ENCODE peak calls at places on chromosomes 16 and 17, in seven cellular contexts. S is upper lobe of left lung, N is suprapubic skin, A is adrenal gland, T is HepG2, E is breast epithelium, U is A549. K is an unnamed sample.

GRCh38 chr17:56521439-56522141 is 71.9 kb upstream of the NOG start:
- DNase-seq in S (peak), N (no peak), A (no peak), T (no peak), E (no peak), U (no peak), K (no peak)

GRCh38 chr17:42107597-42108576 is 4.6 kb downstream of the DHX58 start:
- DNase-seq in S (peak), N (no peak), A (peak), T (no peak), E (no peak), U (peak), K (no peak)

GRCh38 chr17:77465358-77466041 is 324.7 kb downstream of the SEC14L1 start:
- DNase-seq in S (peak), N (no peak), A (peak), T (no peak), E (no peak), U (no peak), K (peak)

GRCh38 chr16:4052801-4053662 is 63.2 kb downstream of the ADCY9 start:
- DNase-seq in S (no peak), N (peak), A (no peak), T (no peak), E (peak), U (no peak), K (no peak)

GRCh38 chr16:67425046-67425445 is 5.9 kb upstream of the HSD11B2 start:
- DNase-seq in S (no peak), N (no peak), A (no peak), T (no peak), E (no peak), U (no peak), K (no peak)

GRCh38 chr16:58252716-58253115 is 42.1 kb downstream of the PRSS54 start:
- DNase-seq in S (no peak), N (no peak), A (no peak), T (no peak), E (no peak), U (no peak), K (no peak)

GRCh38 chr17:77145635-77146632 is 5.2 kb downstream of the SEC14L1 start:
- DNase-seq in S (no peak), N (peak), A (peak), T (peak), E (peak), U (no peak), K (no peak)

GRCh38 chr16:83619381-83620150 is 188.2 kb upstream of the HSBP1 start:
- DNase-seq in S (no peak), N (no peak), A (no peak), T (no peak), E (no peak), U (no peak), K (no peak)

GRCh38 chr17:82239926-82240505 is 11.2 kb downstream of the SLC16A3 start:
- DNase-seq in S (peak), N (peak), A (peak), T (peak), E (no peak), U (no peak), K (no peak)

GRCh38 chr16:47873434-47873833 is 282.4 kb downstream of the ABCC12 start:
- DNase-seq in S (no peak), N (no peak), A (no peak), T (peak), E (no peak), U (no peak), K (no peak)

GRCh38 chr17:75941442-75941819 is 589 bp upstream of the FBF1 start:
- DNase-seq in S (no peak), N (peak), A (no peak), T (no peak), E (no peak), U (no peak), K (no peak)

GRCh38 chr17:850828-851759 is 68.9 kb downstream of the MRM3 start:
- DNase-seq in S (no peak), N (no peak), A (no peak), T (no peak), E (no peak), U (no peak), K (no peak)
- TF ChIP-seq POLR2A in S (no peak), N (no peak), A (no peak), T (no peak), E (no peak), U (no peak), K (no peak)

DNA sequence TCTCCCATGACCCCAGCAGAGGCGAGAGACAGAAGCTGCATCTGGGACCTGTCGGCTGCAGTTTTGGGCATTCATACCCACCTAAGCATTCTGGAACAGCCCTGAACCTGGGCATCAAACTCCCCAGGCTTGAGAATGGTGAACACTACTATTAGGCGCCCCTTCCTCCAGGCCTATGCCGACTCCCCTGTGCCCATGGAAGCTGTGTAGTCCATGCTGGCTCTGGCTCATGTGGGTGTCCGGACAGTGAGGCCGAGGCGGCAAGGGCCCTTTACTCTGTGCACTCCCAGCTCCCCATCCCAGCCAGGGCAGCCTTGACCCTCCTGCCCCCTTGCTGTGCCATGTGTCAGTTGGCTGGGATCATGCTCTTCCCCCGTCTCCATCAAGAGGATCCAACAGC is 89.0 kb upstream of the TOB1 start:
- DNase-seq in S (no peak), N (no peak), A (no peak), T (no peak), E (no peak), U (no peak), K (no peak)
- H3K4me3 ChIP-seq in S (no peak), N (no peak), A (no peak), T (no peak), E (no peak), U (no peak), K (no peak)

GRCh38 chr17:40099627-40100418 is 566 bp downstream of the NR1D1 start:
- DNase-seq in S (no peak), N (no peak), A (no peak), T (no peak), E (peak), U (no peak), K (no peak)

GRCh38 chr17:40098846-40099626 is 1.4 kb downstream of the NR1D1 start:
- DNase-seq in S (peak), N (peak), A (peak), T (peak), E (peak), U (peak), K (peak)

GRCh38 chr17:40101367-40102210 is 1.2 kb upstream of the NR1D1 start:
- DNase-seq in S (no peak), N (no peak), A (no peak), T (no peak), E (no peak), U (no peak), K (no peak)

GRCh38 chr17:40100669-40101366 is 429 bp upstream of the NR1D1 start:
- DNase-seq in S (peak), N (peak), A (peak), T (peak), E (peak), U (peak), K (peak)

DNA sequence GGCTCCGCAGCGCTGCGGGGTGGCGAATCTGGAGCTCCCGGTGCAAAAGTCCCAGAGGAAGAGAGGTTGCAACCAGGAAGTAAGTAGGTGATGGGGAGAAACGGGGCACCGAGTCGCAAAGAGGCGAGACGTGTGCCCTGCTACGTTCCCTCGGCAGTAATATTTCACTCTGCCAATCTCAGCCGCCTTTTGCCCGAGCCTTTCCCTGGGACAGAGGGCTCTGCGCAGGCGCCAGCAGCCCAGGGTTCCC is at the start of gene NR1D1:
- DNase-seq in S (no peak), N (no peak), A (no peak), T (no peak), E (no peak), U (no peak), K (no peak)
- TF ChIP-seq POLR2A in S (no peak), N (no peak), A (peak), T (peak), E (peak), U (peak), K (peak)

DNA sequence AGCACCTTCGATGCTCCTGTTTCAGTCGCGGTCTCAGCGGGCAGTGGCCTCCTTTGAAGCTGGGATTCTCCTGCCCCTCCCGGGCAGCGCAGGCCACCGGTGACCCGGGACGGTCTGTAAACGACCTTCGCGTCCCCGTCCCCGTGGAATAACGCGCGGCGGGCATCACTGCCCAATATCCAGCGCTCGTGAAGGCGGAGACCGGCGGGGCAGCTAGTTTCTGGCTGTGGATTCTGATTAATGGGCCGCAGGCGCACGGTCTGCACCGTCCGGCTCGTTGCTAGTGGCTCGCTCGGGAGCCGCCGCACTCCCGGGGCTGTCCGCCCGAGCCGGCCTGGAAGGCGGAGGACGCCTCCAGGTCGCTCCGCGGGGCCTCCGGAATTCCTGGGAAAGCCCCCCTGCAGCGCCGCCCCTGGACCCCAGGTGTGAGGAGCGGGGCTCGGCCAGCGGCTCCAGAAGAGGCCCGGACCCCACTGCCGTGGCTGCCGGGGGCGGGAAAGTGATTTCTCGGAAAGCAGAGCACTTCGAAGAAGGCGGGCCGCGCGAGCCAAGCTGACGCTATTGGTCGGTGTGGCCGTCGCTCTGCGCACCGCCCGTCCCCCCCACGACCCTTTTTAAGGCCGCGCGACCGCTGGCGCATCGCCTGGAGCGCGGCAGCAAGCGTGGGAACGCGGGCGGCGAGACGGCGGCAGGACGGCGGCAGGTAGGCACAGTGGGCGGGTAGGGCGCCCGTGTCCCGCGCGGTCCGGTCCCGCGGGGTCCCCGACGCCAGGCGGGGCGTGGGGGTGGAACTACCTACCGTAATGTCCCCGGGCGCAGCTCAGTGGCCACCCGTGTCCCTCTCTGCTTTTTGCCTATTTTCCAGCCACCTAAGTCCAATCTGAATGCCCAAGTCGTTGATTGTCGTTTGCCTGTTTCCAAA is at the start of gene IRF8:
- DNase-seq in S (peak), N (peak), A (peak), T (no peak), E (no peak), U (no peak), K (no peak)
- H3K4me3 ChIP-seq in S (peak), N (peak), A (no peak), T (peak), E (peak), U (peak), K (peak)

DNA sequence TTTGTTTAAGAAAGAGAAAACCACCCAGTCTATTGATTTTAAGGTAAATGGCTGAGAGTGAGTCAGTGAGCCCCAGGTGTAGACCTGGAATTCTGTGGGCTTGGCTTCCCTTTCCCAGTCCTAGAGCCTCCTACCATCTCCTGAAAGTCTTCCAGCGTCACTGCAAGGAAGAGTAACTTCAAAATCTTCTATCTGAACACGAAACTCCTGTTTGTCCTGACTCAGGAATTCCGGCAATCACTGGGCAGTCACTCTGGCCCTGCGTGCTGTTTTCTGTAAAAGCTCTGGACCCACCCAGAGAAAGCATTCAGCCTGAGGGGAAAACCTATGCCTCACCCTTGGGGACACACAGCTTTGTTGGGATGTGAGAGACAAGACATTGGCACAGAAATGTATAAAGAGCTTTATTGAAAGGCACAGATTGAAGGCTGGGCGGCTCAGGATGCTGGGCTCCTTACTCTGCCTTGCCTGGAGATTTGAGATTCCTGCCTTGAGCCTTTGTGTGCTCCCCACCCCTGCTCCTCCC is 15.9 kb downstream of the MINK1 start:
- DNase-seq in S (no peak), N (no peak), A (no peak), T (no peak), E (peak), U (peak), K (no peak)
- TF ChIP-seq POLR2A in S (no peak), N (no peak), A (no peak), T (no peak), E (no peak), U (no peak), K (no peak)

GRCh38 chr17:47941998-47942490 is 673 bp downstream of the PNPO start:
- DNase-seq in S (no peak), N (no peak), A (no peak), T (peak), E (no peak), U (no peak), K (no peak)

GRCh38 chr17:47941246-47941997 is at the start of gene PNPO:
- DNase-seq in S (peak), N (peak), A (peak), T (peak), E (peak), U (peak), K (peak)

GRCh38 chr17:47945080-47945479 is 3.7 kb downstream of the PNPO start:
- DNase-seq in S (no peak), N (no peak), A (peak), T (no peak), E (no peak), U (no peak), K (no peak)

GRCh38 chr17:47945529-47946508 is 4.4 kb downstream of the PNPO start:
- DNase-seq in S (no peak), N (no peak), A (peak), T (no peak), E (no peak), U (no peak), K (no peak)

DNA sequence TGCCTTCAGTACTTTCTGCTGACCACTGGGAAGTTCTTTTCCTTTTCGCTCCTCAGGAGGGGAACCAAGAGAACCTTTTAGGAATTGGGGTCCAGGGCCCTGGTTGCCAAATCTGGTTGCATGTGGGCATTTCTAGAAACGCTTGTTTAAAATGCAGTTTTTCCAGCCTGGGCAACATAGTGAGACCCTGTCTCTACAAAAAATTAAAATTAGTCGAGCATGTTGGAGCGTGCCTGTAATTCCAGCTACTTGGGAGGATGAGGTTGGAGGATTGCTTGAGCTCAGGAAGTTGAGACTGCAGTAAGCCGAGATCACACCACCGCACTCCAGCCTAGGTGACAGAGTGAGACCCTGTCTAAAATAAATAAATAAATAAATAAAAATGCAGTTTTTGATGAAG is 1.2 kb downstream of the PNPO start:
- DNase-seq in S (no peak), N (no peak), A (no peak), T (no peak), E (no peak), U (no peak), K (no peak)
- H3K4me3 ChIP-seq in S (no peak), N (peak), A (peak), T (peak), E (no peak), U (peak), K (no peak)

DNA sequence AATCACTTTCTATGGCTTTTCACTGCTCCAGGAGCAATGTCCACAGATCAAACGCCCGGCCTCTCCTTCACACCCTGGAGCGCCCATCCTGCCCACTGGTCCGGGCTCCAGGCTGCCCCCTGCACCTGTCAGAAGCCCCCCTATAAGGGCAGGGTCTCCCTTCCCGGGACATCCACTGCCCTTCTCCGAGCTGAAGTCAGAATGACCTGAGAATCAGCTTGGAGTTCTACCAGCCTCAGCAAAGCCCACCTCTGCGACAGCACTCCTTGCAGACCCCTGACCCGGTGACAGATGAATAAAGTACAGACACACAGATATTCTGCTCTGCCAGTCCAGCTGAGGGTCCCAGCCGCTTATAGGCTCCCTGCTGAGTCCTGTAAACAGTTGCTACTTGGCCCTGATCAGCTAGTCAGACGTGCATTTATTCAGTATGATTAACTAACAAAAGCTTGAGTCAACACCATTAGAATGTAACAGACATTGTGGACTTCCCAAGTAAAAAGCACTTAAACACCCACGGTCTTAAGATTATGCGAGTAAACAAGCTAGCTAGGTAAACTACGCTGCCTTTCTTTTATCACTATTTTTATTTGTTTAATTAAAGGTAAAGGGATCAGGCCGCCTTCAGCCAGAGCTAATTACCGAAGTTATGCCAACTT is 4.8 kb downstream of the SLC7A5 start:
- DNase-seq in S (no peak), N (no peak), A (no peak), T (no peak), E (no peak), U (no peak), K (no peak)
- TF ChIP-seq POLR2A in S (no peak), N (no peak), A (no peak), T (no peak), E (no peak), U (no peak), K (no peak)

GRCh38 chr17:48499248-48499647 is 31.6 kb downstream of the HOXB1 start:
- DNase-seq in S (no peak), N (no peak), A (no peak), T (no peak), E (no peak), U (no peak), K (no peak)
- H3K4me3 ChIP-seq in S (no peak), N (no peak), A (no peak), T (no peak), E (no peak), U (no peak), K (no peak)